ENCODE peak calls at places on chromosomes 2 and 18, in four cellular contexts. B is CD4-positive, CD25-positive, alpha-beta regulatory T cell; Z is GM23338; E is heart right ventricle. X is an unnamed sample.

GRCh38 chr2:44549856-44550255 is 188.1 kb downstream of the CAMKMT start:
- DNase-seq in E (no peak), B (no peak), Z (no peak), X (no peak)

GRCh38 chr18:80148316-80149199 is 39.5 kb downstream of the ADNP2 start:
- DNase-seq in Z (no peak), E (no peak), B (no peak), X (no peak)

GRCh38 chr2:217876253-217876570 is 126.6 kb downstream of the TNS1 start:
- DNase-seq in Z (no peak), E (no peak), B (no peak), X (no peak)

GRCh38 chr2:46520108-46520507 is 40.7 kb downstream of the TMEM247 start:
- DNase-seq in Z (no peak), B (no peak), E (no peak), X (no peak)

GRCh38 chr2:141021611-141022010 is 1109.2 kb downstream of the LRP1B start:
- DNase-seq in E (no peak), B (no peak), Z (no peak), X (no peak)

GRCh38 chr2:145380436-145381017 is 860.6 kb upstream of the ZEB2 start:
- DNase-seq in Z (no peak), B (no peak), E (no peak), X (no peak)

GRCh38 chr2:19786408-19787058 is 115.2 kb downstream of the TTC32 start:
- DNase-seq in Z (no peak), E (no peak), B (no peak), X (no peak)

GRCh38 chr2:201984333-201984732 is 49.3 kb upstream of the FZD7 start:
- DNase-seq in E (no peak), B (no peak), Z (no peak), X (no peak)

GRCh38 chr2:47093626-47094025 is 61.5 kb downstream of the STPG4 start:
- DNase-seq in Z (no peak), B (no peak), E (no peak), X (no peak)

GRCh38 chr2:58644992-58645391 is 403.9 kb upstream of the FANCL start:
- DNase-seq in Z (no peak), B (no peak), E (no peak), X (no peak)

GRCh38 chr2:181399046-181399445 is 58.1 kb upstream of the ITGA4 start:
- DNase-seq in Z (no peak), B (no peak), E (no peak), X (no peak)

GRCh38 chr2:227415538-227416424 is 28.0 kb upstream of the SCYGR1 start:
- DNase-seq in B (peak), Z (no peak), E (peak), X (peak)

GRCh38 chr18:10563886-10564285 is 38.1 kb downstream of the NAPG start:
- DNase-seq in Z (no peak), E (no peak), B (no peak), X (no peak)

GRCh38 chr2:26493631-26494030 is 15.7 kb upstream of the OTOF start:
- DNase-seq in B (peak), E (no peak), Z (no peak), X (no peak)

GRCh38 chr2:45259144-45259543 is 249.9 kb upstream of the SIX2 start:
- DNase-seq in B (no peak), E (no peak), Z (peak), X (no peak)

GRCh38 chr2:232635820-232636219 is 2.4 kb downstream of the EFHD1 start:
- DNase-seq in E (no peak), B (no peak), Z (no peak), X (no peak)
- H3K4me3 ChIP-seq in E (peak), B (no peak), Z (no peak), X (no peak)

DNA sequence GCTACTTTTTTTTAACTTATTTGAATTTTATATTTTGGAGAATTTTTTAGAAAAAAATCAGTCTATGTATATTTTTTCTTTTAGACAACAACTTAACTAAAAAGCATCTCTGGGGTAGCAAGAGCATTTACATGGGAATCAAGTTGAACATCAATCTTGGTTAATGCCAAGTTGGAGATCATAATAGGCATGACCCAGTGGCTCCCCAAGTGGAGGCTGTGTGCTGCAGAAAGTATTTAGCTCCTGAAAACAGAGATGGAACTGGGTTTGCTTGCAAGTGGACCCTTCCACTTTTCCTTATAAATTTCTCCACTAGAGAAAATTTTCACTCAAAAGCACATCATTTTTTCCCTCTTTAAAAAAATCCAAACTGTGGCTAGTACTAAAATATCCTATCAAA is 23.9 kb upstream of the CAVIN2 start:
- DNase-seq in Z (peak), B (no peak), E (no peak), X (no peak)
- H3K4me3 ChIP-seq in Z (no peak), B (no peak), E (no peak), X (no peak)

GRCh38 chr2:178480227-178481181 is at the start of gene PLEKHA3:
- DNase-seq in B (peak), Z (peak), E (peak), X (peak)

GRCh38 chr2:178478102-178478441 is 328 bp downstream of the FKBP7 start:
- DNase-seq in E (no peak), B (no peak), Z (peak), X (no peak)

GRCh38 chr2:178479275-178479616 is 846 bp upstream of the FKBP7 start:
- DNase-seq in E (no peak), Z (peak), B (no peak), X (no peak)

GRCh38 chr2:178478442-178479274 is at the start of gene FKBP7:
- DNase-seq in Z (peak), E (peak), B (peak), X (peak)

GRCh38 chr2:178479758-178480226 is 465 bp upstream of the PLEKHA3 start:
- DNase-seq in E (no peak), B (no peak), Z (no peak), X (no peak)
- H3K4me3 ChIP-seq in E (peak), B (peak), Z (peak), X (peak)

GRCh38 chr2:231413456-231413855 is 17.9 kb downstream of the B3GNT7 start:
- DNase-seq in Z (peak), E (no peak), B (no peak), X (no peak)
- H3K4me3 ChIP-seq in Z (peak), E (no peak), B (no peak), X (no peak)